ENCODE peak calls at places on chromosomes 3 and 15, in seven cellular contexts. One of them, this sample, is unnamed.

GRCh38 chr3:11818033-11818432 is 28.7 kb downstream of the TAMM41 start:
- DNase-seq in NCI-H1694: peak
- DNase-seq in tibial nerve: no peak
- DNase-seq in C1 segment of cervical spinal cord: no peak
- DNase-seq in heart left ventricle: no peak
- DNase-seq in retina: peak
- DNase-seq in globus pallidus: no peak
- DNase-seq in this sample: no peak

GRCh38 chr3:123732447-123732846 is 147.6 kb upstream of the HACD2 start:
- DNase-seq in NCI-H1694: no peak
- DNase-seq in tibial nerve: no peak
- DNase-seq in C1 segment of cervical spinal cord: no peak
- DNase-seq in heart left ventricle: no peak
- DNase-seq in retina: no peak
- DNase-seq in globus pallidus: no peak
- DNase-seq in this sample: no peak

GRCh38 chr3:126266291-126266840 is 86.0 kb upstream of the ALDH1L1 start:
- DNase-seq in NCI-H1694: no peak
- DNase-seq in tibial nerve: peak
- DNase-seq in C1 segment of cervical spinal cord: peak
- DNase-seq in heart left ventricle: peak
- DNase-seq in retina: peak
- DNase-seq in globus pallidus: no peak
- DNase-seq in this sample: peak

GRCh38 chr15:93331545-93332117 is 242.6 kb upstream of the RGMA start:
- DNase-seq in NCI-H1694: no peak
- DNase-seq in tibial nerve: no peak
- DNase-seq in C1 segment of cervical spinal cord: no peak
- DNase-seq in heart left ventricle: no peak
- DNase-seq in retina: no peak
- DNase-seq in globus pallidus: no peak
- DNase-seq in this sample: no peak

GRCh38 chr3:128353361-128353965 is 113.2 kb downstream of the DNAJB8 start:
- DNase-seq in NCI-H1694: no peak
- DNase-seq in tibial nerve: no peak
- DNase-seq in C1 segment of cervical spinal cord: no peak
- DNase-seq in heart left ventricle: no peak
- DNase-seq in retina: no peak
- DNase-seq in globus pallidus: no peak
- DNase-seq in this sample: no peak

GRCh38 chr15:66720206-66721010 is 18.4 kb downstream of the SMAD6 start:
- DNase-seq in NCI-H1694: no peak
- DNase-seq in tibial nerve: no peak
- DNase-seq in C1 segment of cervical spinal cord: no peak
- DNase-seq in heart left ventricle: peak
- DNase-seq in retina: no peak
- DNase-seq in globus pallidus: no peak
- DNase-seq in this sample: peak

GRCh38 chr3:171375704-171376103 is 84.5 kb downstream of the TNIK start:
- DNase-seq in NCI-H1694: no peak
- DNase-seq in tibial nerve: no peak
- DNase-seq in C1 segment of cervical spinal cord: no peak
- DNase-seq in heart left ventricle: no peak
- DNase-seq in retina: no peak
- DNase-seq in globus pallidus: no peak
- DNase-seq in this sample: no peak

GRCh38 chr3:40524571-40525285 is at the start of gene ZNF621:
- DNase-seq in NCI-H1694: peak
- DNase-seq in tibial nerve: peak
- DNase-seq in C1 segment of cervical spinal cord: peak
- DNase-seq in heart left ventricle: peak
- DNase-seq in retina: peak
- DNase-seq in globus pallidus: peak
- DNase-seq in this sample: peak

GRCh38 chr3:23728651-23729117 is 77.1 kb upstream of the UBE2E1 start:
- DNase-seq in NCI-H1694: no peak
- DNase-seq in tibial nerve: no peak
- DNase-seq in C1 segment of cervical spinal cord: no peak
- DNase-seq in heart left ventricle: no peak
- DNase-seq in retina: no peak
- DNase-seq in globus pallidus: no peak
- DNase-seq in this sample: no peak

GRCh38 chr3:76841750-76842149 is 198.1 kb upstream of the ROBO2 start:
- DNase-seq in NCI-H1694: no peak
- DNase-seq in tibial nerve: no peak
- DNase-seq in C1 segment of cervical spinal cord: no peak
- DNase-seq in heart left ventricle: no peak
- DNase-seq in retina: no peak
- DNase-seq in globus pallidus: no peak
- DNase-seq in this sample: no peak

This sample was measured in thoracic aorta.